ENCODE peak calls at places on chromosome 11, in seven cellular contexts. U, A, Q, H, G, S and Y are unnamed samples.

GRCh38 chr11:20559523-20560300 is 39.7 kb upstream of the SLC6A5 start:
- DNase-seq in A (no peak), H (no peak), G (no peak), Q (no peak), S (no peak), U (no peak), Y (no peak)

GRCh38 chr11:124194696-124195418 is 11.7 kb downstream of the OR10D3 start:
- DNase-seq in Q (no peak), U (peak; percentile 18), A (peak; percentile 3), G (peak; percentile 58), H (no peak), S (peak; percentile 49), Y (no peak)

GRCh38 chr11:92111291-92111690 is 113.3 kb upstream of the FAT3 start:
- DNase-seq in A (no peak), S (no peak), G (no peak), Q (no peak), U (no peak), H (no peak), Y (no peak)

GRCh38 chr11:2110521-2110920 is 28.7 kb downstream of the IGF2 start:
- DNase-seq in Q (no peak), H (no peak), A (no peak), S (no peak), G (no peak), U (no peak), Y (no peak)

GRCh38 chr11:17391493-17392355 is 3.3 kb upstream of the KCNJ11 start:
- DNase-seq in U (no peak), G (no peak), H (no peak), S (no peak), A (no peak), Q (no peak), Y (no peak)

GRCh38 chr11:95736268-95737208 is 53.0 kb downstream of the FAM76B start:
- DNase-seq in A (no peak), H (peak; percentile 44), Q (no peak), S (no peak), G (no peak), U (no peak), Y (no peak)

GRCh38 chr11:44632466-44633123 is 67.1 kb downstream of the CD82 start:
- DNase-seq in G (no peak), Q (no peak), A (no peak), S (peak; percentile 29), H (peak; percentile 36), U (peak; percentile 66), Y (no peak)

GRCh38 chr11:84412862-84413261 is 1126.7 kb upstream of the CCDC90B start:
- DNase-seq in S (no peak), H (no peak), A (no peak), Q (no peak), G (no peak), U (no peak), Y (no peak)

GRCh38 chr11:71440021-71440755 is 8.0 kb downstream of the DHCR7 start:
- DNase-seq in H (no peak), Q (no peak), G (no peak), S (no peak), U (no peak), A (no peak), Y (no peak)

GRCh38 chr11:77151804-77152513 is 23.9 kb downstream of the MYO7A start:
- DNase-seq in S (no peak), G (peak; percentile 32), A (peak; percentile 27), U (no peak), Q (peak; percentile 44), H (no peak), Y (no peak)

GRCh38 chr11:129313588-129314288 is 61.9 kb upstream of the BARX2 start:
- DNase-seq in Q (no peak), S (no peak), H (no peak), A (no peak), G (peak; percentile 49), U (no peak), Y (no peak)

GRCh38 chr11:92226331-92227232 is 2.0 kb downstream of the FAT3 start:
- DNase-seq in G (no peak), Q (no peak), U (no peak), H (peak; percentile 30), S (no peak), A (no peak), Y (no peak)

GRCh38 chr11:72585762-72586590 is 88.2 kb downstream of the PDE2A start:
- DNase-seq in U (peak; percentile 77), G (peak; percentile 44), S (peak; percentile 56), Q (peak; percentile 74), A (peak; percentile 50), H (peak; percentile 70), Y (peak; percentile 47)

GRCh38 chr11:61489833-61490585 is 18.5 kb upstream of the LRRC10B start:
- DNase-seq in A (no peak), Q (no peak), G (peak; percentile 10), H (peak; percentile 70), S (no peak), U (no peak), Y (peak; percentile 52)

GRCh38 chr11:69484427-69485259 is 3.2 kb downstream of the LINC01488 start:
- DNase-seq in H (no peak), G (no peak), S (no peak), A (no peak), Q (peak; percentile 20), U (no peak), Y (no peak)

GRCh38 chr11:120054016-120054752 is 83.7 kb downstream of the TRIM29 start:
- DNase-seq in S (no peak), H (no peak), G (no peak), Q (no peak), A (no peak), U (no peak), Y (no peak)

GRCh38 chr11:2752204-2752772 is 52.5 kb upstream of the KCNQ1OT1 start:
- DNase-seq in G (peak; percentile 32), Q (no peak), S (no peak), U (no peak), A (no peak), H (peak; percentile 33), Y (peak; percentile 57)

GRCh38 chr11:66324626-66325025 is 7.8 kb upstream of the CD248 start:
- DNase-seq in H (peak; percentile 69), U (no peak), Q (no peak), G (no peak), S (no peak), A (no peak), Y (no peak)

GRCh38 chr11:1403721-1404460 is 14.2 kb downstream of the BRSK2 start:
- DNase-seq in A (no peak), H (no peak), U (no peak), Q (no peak), G (no peak), S (no peak), Y (no peak)

GRCh38 chr11:46305295-46305694 is 27.8 kb downstream of the CREB3L1 start:
- DNase-seq in U (no peak), G (peak; percentile 35), H (no peak), A (no peak), S (no peak), Q (no peak), Y (no peak)

GRCh38 chr11:83724704-83725114 is 438.5 kb upstream of the CCDC90B start:
- DNase-seq in A (no peak), H (peak; percentile 35), G (no peak), S (peak; percentile 36), U (no peak), Q (peak; percentile 45), Y (no peak)

GRCh38 chr11:18013790-18014507 is 1.1 kb upstream of the SERGEF start:
- DNase-seq in A (no peak), U (no peak), H (peak; percentile 35), G (no peak), S (no peak), Q (no peak), Y (no peak)

DNA sequence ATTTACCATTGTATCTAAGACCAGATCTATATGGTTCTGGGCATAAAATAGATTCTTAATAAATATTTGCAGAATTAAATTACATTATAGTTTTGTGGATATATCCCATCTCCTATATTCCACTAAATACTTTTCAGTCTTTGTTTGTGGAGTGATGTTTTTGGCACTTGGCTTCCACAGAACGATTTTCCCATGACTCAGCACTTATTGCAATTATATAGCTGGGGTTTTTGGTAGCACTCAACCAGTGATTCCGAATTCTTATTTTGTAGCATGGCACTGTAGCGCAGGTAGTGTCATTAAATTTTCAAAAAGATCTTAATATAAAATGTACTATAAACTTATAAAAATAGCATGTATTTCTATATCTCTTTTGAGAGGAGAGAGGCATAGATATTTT is 221.2 kb downstream of the TRPC6 start:
- DNase-seq in G (no peak), A (no peak), Q (no peak), H (no peak), S (no peak), U (no peak), Y (no peak)
- H3K4me1 ChIP-seq in G (no peaks in the 10 kb centered on the region), A (no peaks in the 10 kb centered on the region), Q (no peaks in the 10 kb centered on the region), H (no peaks in the 10 kb centered on the region), S (no peaks in the 10 kb centered on the region), U (no peaks in the 10 kb centered on the region), Y (no peaks in the 10 kb centered on the region)

DNA sequence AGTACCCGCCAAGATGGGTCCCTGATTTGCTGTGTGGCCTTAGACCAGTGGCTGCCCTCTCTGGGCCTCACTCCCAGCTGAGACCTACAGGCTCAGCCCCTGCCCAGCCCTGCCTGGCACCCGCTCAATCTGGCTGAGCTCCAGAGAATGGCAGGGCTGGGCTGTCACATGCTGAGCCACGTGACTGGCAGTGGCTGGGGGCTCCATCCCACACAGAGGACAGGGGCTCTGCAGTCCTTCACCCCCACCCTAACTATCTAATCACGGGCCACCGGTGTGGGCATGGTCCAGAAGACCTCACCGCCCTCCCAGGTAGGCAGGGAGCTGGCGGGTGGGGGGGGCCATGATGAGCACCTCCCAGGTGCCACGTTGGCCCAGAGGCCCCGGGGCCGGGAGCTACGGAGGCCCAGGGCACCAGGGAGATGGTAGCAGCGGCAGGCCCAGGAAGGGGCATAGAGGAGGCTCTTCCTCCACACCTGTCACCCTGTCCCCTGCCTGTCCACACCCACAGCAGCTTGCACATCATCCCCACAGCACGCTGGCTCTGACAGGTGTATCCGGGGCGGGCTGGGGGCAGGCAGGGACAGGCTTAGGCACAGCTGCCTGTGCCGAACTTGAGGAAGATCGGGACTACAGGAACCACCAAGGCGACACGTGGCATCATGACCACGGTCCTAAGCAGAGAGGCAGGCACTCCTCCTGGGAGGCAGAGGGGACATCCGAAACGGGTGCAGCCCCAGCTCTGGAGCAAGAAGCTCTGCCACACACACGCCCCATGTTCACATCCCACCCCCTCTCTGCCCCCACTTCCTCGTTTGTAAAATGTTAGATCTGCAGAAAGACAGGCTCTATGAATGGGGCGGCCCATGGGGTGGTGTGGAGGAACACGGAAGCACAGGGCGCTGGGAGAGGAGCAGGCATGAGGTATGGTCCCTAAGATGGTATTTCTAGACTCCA is 1.5 kb upstream of the ALDH3B1 start:
- DNase-seq in H (no peak), Q (peak; percentile 74), A (no peak), G (no peak), S (peak; percentile 69), U (no peak), Y (peak; percentile 48)
- H3K27ac ChIP-seq in H (no peak overlapping the region), Q (peak overlapping the region; percentile 86), A (no peak overlapping the region), G (peak overlapping the region; percentile 63), S (peak overlapping the region; percentile 59), U (peak overlapping the region; percentile 99), Y (peak overlapping the region; percentile 94)

DNA sequence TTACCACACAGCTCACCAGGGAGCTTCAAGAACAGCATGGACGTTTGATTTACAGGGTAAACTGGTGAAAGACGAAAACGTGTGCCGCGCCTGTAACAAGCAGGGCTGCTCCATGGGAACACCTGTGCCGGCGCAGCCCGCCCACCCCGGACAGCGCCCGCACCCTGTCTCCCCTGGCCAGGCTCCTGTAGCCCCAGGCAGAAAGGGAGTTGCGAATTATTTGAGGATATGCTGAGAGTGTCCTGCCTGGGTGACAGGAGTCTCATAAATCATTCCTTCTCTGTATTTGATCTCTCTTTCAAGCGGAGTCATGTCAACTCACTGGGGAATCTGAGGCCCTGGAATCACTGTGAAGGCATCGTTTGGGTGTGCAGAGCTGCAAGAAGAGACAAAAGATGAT is 804.3 kb downstream of the OPCML start:
- DNase-seq in Q (no peak), A (no peak), H (no peak), S (no peak), U (no peak), G (no peak), Y (no peak)
- H3K4me3 ChIP-seq in Q (no peak overlapping the region), A (no peak overlapping the region), H (no peak overlapping the region), S (no peak overlapping the region), U (no peak overlapping the region), G (no peak overlapping the region), Y (no peak overlapping the region)

GRCh38 chr11:133075351-133075750 is 456.9 kb downstream of the OPCML start:
- DNase-seq in H (no peak), A (no peak), U (no peak), S (no peak), G (no peak), Q (no peak), Y (no peak)
- H3K4me1 ChIP-seq in H (no peaks in the 10 kb centered on the region), A (no peaks in the 10 kb centered on the region), U (no peaks in the 10 kb centered on the region), S (no peaks in the 10 kb centered on the region), G (no peaks in the 10 kb centered on the region), Q (no peaks in the 10 kb centered on the region), Y (no peaks in the 10 kb centered on the region)